ENCODE peak calls at places on chromosomes 13 and 19, in eight cellular contexts. E is right lobe of liver; I is gastrocnemius medialis; D is hepatocyte; Q is GM23248; C is naive thymus-derived CD4-positive, alpha-beta T cell; R is body of pancreas; K is esophagus squamous epithelium. F is an unnamed sample. For H3K27me3, the result is how much of the 10 kb centered on the place peaks cover.

GRCh38 chr19:14544047-14544446 is 14.7 kb downstream of the TECR start:
- DNase-seq in E (no peak), I (no peak), D (peak), Q (no peak), C (no peak), R (no peak), K (no peak), F (no peak)

GRCh38 chr13:30364876-30365275 is 57.4 kb upstream of the UBE2L5 start:
- DNase-seq in E (no peak), I (no peak), D (no peak), Q (peak), C (no peak), R (no peak), K (no peak), F (no peak)

GRCh38 chr13:111917086-111917485 is 149.9 kb upstream of the SOX1 start:
- DNase-seq in E (no peak), I (no peak), D (no peak), Q (no peak), C (no peak), R (no peak), K (no peak), F (no peak)

GRCh38 chr13:103883152-103883551 is 816.9 kb upstream of the SLC10A2 start:
- DNase-seq in E (peak), I (peak), D (peak), Q (peak), C (no peak), R (peak), K (no peak), F (peak)

GRCh38 chr19:13718733-13719132 is 45.6 kb upstream of the MRI1 start:
- DNase-seq in E (no peak), I (no peak), D (peak), Q (peak), C (no peak), R (peak), K (no peak), F (no peak)

GRCh38 chr13:29619995-29620394 is 24.5 kb upstream of the SLC7A1 start:
- DNase-seq in E (no peak), I (no peak), D (no peak), Q (peak), C (no peak), R (no peak), K (no peak), F (no peak)

GRCh38 chr13:95233026-95233635 is 68.1 kb downstream of the ABCC4 start:
- DNase-seq in E (no peak), I (no peak), D (no peak), Q (no peak), C (no peak), R (no peak), K (no peak), F (no peak)

GRCh38 chr19:12891553-12892021 is 627 bp downstream of the GCDH start:
- DNase-seq in E (no peak), I (no peak), D (no peak), Q (no peak), C (no peak), R (no peak), K (no peak), F (no peak)

GRCh38 chr13:97222934-97223710 is 989 bp downstream of the MBNL2 start:
- DNase-seq in E (no peak), I (no peak), D (no peak), Q (peak), C (no peak), R (no peak), K (no peak), F (no peak)

GRCh38 chr19:50046649-50047503 is 21.1 kb downstream of the ZNF473 start:
- DNase-seq in E (no peak), I (no peak), D (no peak), Q (peak), C (peak), R (peak), K (no peak), F (peak)

GRCh38 chr19:29045708-29046107 is 167.2 kb downstream of the UQCRFS1 start:
- DNase-seq in E (no peak), I (no peak), D (no peak), Q (no peak), C (no peak), R (no peak), K (no peak), F (no peak)

GRCh38 chr19:29040951-29041350 is 172.0 kb downstream of the UQCRFS1 start:
- DNase-seq in E (no peak), I (no peak), D (no peak), Q (no peak), C (no peak), R (no peak), K (no peak), F (no peak)

GRCh38 chr19:29042450-29042849 is 170.5 kb downstream of the UQCRFS1 start:
- DNase-seq in E (no peak), I (no peak), D (no peak), Q (no peak), C (no peak), R (no peak), K (no peak), F (no peak)

GRCh38 chr19:29044037-29044436 is 168.9 kb downstream of the UQCRFS1 start:
- DNase-seq in E (no peak), I (no peak), D (no peak), Q (no peak), C (no peak), R (no peak), K (no peak), F (no peak)

GRCh38 chr19:29040291-29040690 is 172.7 kb downstream of the UQCRFS1 start:
- DNase-seq in E (no peak), I (no peak), D (no peak), Q (no peak), C (no peak), R (peak), K (no peak), F (no peak)
- H3K4me3 ChIP-seq in E (no peak), I (no peak), D (no peak), Q (no peak), C (no peak), R (no peak), K (no peak), F (no peak)

DNA sequence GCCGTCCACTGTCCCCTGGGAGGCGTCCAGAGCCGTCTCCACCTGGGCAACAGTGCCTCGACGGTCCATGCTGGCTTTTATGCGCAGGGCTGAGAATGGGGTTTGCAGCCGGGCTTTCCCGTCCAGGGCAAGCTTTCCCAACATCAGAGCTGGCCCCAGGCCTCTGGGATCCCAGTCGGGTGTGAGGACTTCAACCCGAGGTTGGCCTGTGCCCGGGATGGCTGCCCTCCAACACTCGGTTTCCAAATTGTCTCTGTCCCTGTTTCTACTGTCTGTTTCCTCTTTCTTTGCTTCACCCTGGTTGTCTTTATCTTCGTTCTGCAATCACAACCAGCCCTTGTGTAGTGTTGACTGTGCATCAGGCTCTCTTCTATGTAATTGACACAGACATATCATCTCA is at the start of gene IFNL4:
- DNase-seq in E (peak), I (no peak), D (no peak), Q (no peak), C (no peak), R (no peak), K (no peak), F (no peak)
- H3K27me3 ChIP-seq in E (under half), I (under half), D (under half), Q (half or more), C (under half), R (under half), K (under half), F (under half)

GRCh38 chr19:48715276-48715675 is 4.2 kb downstream of the MAMSTR start:
- DNase-seq in E (no peak), I (no peak), D (no peak), Q (no peak), C (no peak), R (no peak), K (no peak), F (no peak)
- H3K4me3 ChIP-seq in E (no peak), I (peak), D (peak), Q (peak), C (no peak), R (no peak), K (no peak), F (peak)

GRCh38 chr19:29384676-29385075 is 141.1 kb upstream of the VSTM2B start:
- DNase-seq in E (no peak), I (no peak), D (no peak), Q (no peak), C (no peak), R (no peak), K (no peak), F (no peak)
- H3K27me3 ChIP-seq in E (under half), I (under half), D (under half), Q (under half), C (under half), R (under half), K (under half), F (under half)

GRCh38 chr13:36673838-36674326 is at the start of gene SERTM1:
- DNase-seq in E (no peak), I (no peak), D (peak), Q (peak), C (no peak), R (no peak), K (no peak), F (no peak)

GRCh38 chr13:36680918-36681317 is 7.1 kb downstream of the SERTM1 start:
- DNase-seq in E (no peak), I (no peak), D (no peak), Q (no peak), C (no peak), R (no peak), K (no peak), F (no peak)

GRCh38 chr13:36673352-36673751 is 468 bp upstream of the SERTM1 start:
- DNase-seq in E (no peak), I (no peak), D (no peak), Q (no peak), C (no peak), R (no peak), K (no peak), F (no peak)

GRCh38 chr13:36674337-36675212 is 755 bp downstream of the SERTM1 start:
- DNase-seq in E (no peak), I (no peak), D (no peak), Q (no peak), C (no peak), R (no peak), K (no peak), F (no peak)

GRCh38 chr13:36675213-36675536 is 1.4 kb downstream of the SERTM1 start:
- DNase-seq in E (no peak), I (no peak), D (no peak), Q (no peak), C (no peak), R (no peak), K (no peak), F (no peak)
- H3K4me3 ChIP-seq in E (no peak), I (no peak), D (no peak), Q (no peak), C (no peak), R (no peak), K (no peak), F (no peak)

DNA sequence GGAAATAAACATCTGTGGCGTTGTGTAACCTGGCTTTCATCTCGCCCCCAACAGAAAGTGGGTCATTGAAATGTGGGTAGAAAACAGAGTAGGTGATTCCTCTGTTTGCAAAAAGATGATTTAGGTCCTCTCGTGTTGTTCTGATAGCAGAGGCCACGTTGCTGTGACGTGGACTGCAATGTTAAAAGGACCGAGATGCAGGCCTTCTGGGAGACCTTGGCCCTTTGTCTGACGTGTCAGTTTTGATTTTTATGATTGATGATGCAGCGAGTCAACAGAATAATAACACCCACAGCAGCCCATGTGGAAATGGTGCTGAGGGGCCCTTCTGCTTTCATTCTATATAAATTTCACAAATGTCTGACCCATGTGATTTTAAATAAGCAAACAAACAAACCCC is 68.9 kb downstream of the FGF9 start:
- DNase-seq in E (no peak), I (no peak), D (no peak), Q (no peak), C (no peak), R (no peak), K (no peak), F (no peak)
- H3K27me3 ChIP-seq in E (under half), I (under half), D (under half), Q (under half), C (under half), R (under half), K (under half), F (under half)

GRCh38 chr19:16319466-16319865 is 5.2 kb upstream of the KLF2 start:
- DNase-seq in E (no peak), I (no peak), D (no peak), Q (peak), C (no peak), R (no peak), K (no peak), F (no peak)
- H3K4me3 ChIP-seq in E (no peak), I (no peak), D (no peak), Q (no peak), C (no peak), R (no peak), K (no peak), F (no peak)

DNA sequence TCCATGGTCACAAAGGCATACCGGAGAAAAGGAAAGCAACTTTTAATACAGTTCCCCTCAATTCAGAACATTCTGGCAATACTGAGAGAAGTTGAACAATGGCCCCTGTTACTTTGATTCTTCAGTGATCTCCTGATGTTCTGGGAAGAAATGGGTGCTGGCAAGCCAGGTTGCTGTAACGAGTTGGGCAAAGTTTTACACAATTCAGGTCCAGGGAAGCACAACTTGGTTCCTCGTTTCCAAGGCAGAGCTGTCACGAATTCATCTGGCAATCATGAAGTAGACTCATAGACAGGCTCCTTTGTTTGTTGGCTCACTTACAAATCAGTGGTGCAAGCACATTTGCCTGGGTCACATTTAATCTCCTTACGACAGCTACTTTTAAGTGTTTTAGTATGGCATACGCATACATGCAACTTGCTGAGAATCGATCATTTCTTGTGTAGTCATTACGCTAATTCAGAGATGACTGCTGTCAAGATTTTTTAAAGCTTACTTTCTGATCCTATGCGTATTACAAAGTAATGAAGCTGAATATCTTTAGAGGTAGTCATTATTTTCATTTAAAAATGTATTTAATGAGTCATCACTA is 174.6 kb downstream of the GPC5 start:
- DNase-seq in E (no peak), I (no peak), D (no peak), Q (no peak), C (no peak), R (no peak), K (no peak), F (no peak)
- H3K27me3 ChIP-seq in E (under half), I (under half), D (under half), Q (under half), C (under half), R (under half), K (under half), F (under half)